ENCODE peak calls at places on chromosome 5, in six cellular contexts. S is IMR-90, K is mesendoderm, P is H1, L is neuronal stem cell, A is trophoblast cell. E is an unnamed sample. For H3K79me1, the result is how much of the 10 kb centered on the place peaks cover.

GRCh38 chr5:76074487-76074886 is 8.7 kb upstream of the SV2C start:
- DNase-seq in S (no peak), K (peak), P (no peak), L (no peak), A (peak), E (no peak)

GRCh38 chr5:154162475-154163217 is 27.9 kb upstream of the GALNT10 start:
- DNase-seq in S (no peak), K (no peak), P (no peak), L (no peak), A (no peak), E (peak)

GRCh38 chr5:145510324-145510723 is 324.8 kb downstream of the PRELID2 start:
- DNase-seq in S (peak), K (no peak), P (no peak), L (no peak), A (no peak), E (peak)

GRCh38 chr5:24633705-24634325 is 11.0 kb downstream of the CDH10 start:
- DNase-seq in S (peak), K (peak), P (no peak), L (peak), A (peak), E (peak)

GRCh38 chr5:180704362-180704761 is 35.5 kb downstream of the OR2Y1 start:
- DNase-seq in S (peak), K (peak), P (no peak), L (no peak), A (peak), E (no peak)

GRCh38 chr5:99068944-99069650 is 140.3 kb upstream of the CHD1 start:
- DNase-seq in S (no peak), K (no peak), P (no peak), L (no peak), A (no peak), E (no peak)

GRCh38 chr5:159451197-159452052 is 121.1 kb upstream of the IL12B start:
- DNase-seq in S (peak), K (no peak), P (no peak), L (no peak), A (peak), E (peak)

GRCh38 chr5:153618857-153619256 is 128.4 kb downstream of the GRIA1 start:
- DNase-seq in S (peak), K (no peak), P (no peak), L (no peak), A (peak), E (peak)

GRCh38 chr5:35185518-35185917 is 44.8 kb downstream of the PRLR start:
- DNase-seq in S (no peak), K (no peak), P (no peak), L (no peak), A (no peak), E (no peak)

GRCh38 chr5:179146277-179146676 is 86.1 kb downstream of the ZNF354C start:
- DNase-seq in S (no peak), K (no peak), P (no peak), L (no peak), A (no peak), E (no peak)

GRCh38 chr5:112867411-112867810 is 6.3 kb downstream of the SRP19 start:
- DNase-seq in S (no peak), K (no peak), P (no peak), L (no peak), A (no peak), E (no peak)
- H3K4me3 ChIP-seq in S (no peak), K (no peak), P (no peak), L (no peak), A (no peak), E (no peak)

DNA sequence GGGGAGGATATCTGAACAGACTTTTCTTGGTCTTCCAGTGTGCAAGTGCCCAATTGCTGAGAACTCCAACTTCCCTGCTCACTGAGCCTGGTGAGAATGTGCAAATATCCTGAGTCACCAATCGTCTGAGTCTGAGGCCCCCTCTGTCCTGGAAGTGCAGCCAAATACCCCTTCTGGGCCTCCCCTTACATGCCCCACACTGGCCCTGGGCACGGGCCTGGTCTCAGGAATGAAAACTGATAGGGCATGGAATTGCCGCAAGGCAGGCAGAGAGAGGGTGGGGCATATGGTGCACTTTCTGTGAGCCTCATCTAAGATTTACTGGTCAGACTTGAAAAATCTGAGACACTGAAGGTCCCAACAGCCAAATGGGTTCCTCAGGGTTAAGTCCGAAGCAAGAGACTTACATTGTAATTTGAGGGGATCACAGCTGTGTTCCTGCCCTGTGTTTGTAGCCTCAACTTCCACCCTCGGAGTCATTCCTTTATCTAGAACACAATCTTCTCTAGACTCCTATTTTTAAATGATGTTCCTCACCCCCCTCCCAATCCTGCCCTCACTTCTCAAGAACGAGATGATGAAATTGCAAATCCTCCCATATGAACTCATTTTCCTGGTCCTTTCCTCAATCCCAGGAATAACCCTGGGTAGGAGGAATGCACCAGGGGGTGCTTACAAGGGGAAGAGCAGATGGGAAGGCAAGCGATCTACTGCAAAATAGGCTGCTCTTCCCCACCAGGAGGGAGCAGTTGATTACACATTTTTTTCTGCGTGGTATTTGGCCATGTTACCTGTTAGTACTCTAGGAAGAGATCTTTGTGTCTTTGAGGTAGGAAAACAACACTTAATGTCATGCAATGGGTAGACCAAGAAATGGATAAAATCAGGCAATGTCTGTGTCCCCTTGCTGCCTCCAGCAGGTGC is 34.6 kb upstream of the ARHGAP26 start:
- DNase-seq in S (no peak), K (no peak), P (no peak), L (no peak), A (no peak), E (no peak)
- H4K8ac ChIP-seq in S (no peak), K (no peak), P (no peak), L (no peak), A (no peak), E (peak)

DNA sequence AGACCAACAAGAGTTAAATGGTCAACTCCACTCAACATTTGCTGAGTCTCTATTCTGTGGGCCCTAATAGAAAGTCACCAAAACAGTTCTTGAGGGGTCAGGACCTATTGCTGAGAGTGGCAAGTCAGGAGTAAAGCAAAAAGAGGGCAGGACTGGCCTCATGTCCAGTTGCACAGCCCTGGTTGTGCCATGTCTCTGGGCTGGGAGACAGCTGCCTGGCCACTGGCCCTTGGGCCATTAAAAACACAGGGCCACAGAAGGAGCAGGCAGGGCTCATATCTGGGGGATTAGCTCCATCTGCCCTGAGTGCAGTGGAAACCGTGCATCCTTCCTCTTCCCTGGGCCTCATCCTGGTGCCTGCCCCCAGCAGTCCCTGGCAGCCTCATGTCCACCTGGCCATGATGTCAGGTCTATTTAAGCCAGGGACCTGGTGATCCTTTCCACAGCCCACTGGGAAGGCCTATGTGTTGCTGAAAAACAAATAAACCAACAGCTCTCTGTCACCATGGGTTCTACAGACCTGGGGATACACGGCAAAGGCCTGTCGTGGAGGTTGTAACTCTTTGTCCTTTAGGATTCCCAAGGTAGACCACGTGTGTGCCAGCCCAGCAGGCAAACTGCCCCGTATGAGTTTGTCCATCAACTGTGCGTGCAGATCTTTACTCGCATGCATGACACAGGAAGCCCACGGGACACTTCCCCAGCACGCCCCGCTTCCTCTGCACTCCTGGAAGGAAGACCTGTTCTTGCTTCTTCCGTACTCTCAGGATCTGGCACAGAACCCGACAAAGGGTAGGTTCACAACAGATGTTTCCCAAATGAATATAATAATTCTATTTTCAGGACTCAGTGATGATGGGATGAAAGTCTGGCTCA is 148.8 kb downstream of the MTX3 start:
- DNase-seq in S (no peak), K (no peak), P (peak), L (no peak), A (no peak), E (no peak)
- H3K79me1 ChIP-seq in S (under half), K (under half), P (under half), L (under half), A (under half), E (under half)

DNA sequence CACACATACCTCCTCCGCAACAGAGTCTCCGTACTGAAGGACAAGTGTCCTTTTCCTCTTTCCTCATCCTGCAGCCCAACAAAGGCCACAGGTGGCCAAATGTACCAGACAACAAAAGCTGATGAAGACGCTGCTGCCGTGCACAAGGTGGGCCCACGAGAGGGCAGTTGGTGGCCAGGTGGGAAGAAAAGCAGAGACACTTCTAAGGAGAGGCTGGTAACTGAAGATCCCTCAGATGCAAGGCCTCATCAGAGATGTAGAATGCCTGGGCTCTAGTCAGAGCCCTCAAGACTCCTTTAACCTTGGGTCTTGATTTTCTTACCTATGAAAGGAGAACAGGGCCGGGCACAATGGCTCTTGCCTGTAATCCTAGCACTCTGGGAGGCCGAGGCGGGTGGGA is 75.7 kb downstream of the NRG2 start:
- DNase-seq in S (no peak), K (no peak), P (no peak), L (no peak), A (no peak), E (no peak)
- H3K4me3 ChIP-seq in S (no peak), K (no peak), P (no peak), L (no peak), A (no peak), E (no peak)

GRCh38 chr5:54615381-54615780 is 97.8 kb downstream of the SNX18 start:
- DNase-seq in S (no peak), K (no peak), P (no peak), L (no peak), A (peak), E (no peak)

GRCh38 chr5:54611290-54611951 is 93.9 kb downstream of the SNX18 start:
- DNase-seq in S (no peak), K (no peak), P (no peak), L (no peak), A (peak), E (peak)

GRCh38 chr5:54616031-54616430 is 98.5 kb downstream of the SNX18 start:
- DNase-seq in S (peak), K (no peak), P (no peak), L (no peak), A (peak), E (peak)

GRCh38 chr5:54610197-54610898 is 92.8 kb downstream of the SNX18 start:
- DNase-seq in S (no peak), K (peak), P (no peak), L (no peak), A (no peak), E (peak)

DNA sequence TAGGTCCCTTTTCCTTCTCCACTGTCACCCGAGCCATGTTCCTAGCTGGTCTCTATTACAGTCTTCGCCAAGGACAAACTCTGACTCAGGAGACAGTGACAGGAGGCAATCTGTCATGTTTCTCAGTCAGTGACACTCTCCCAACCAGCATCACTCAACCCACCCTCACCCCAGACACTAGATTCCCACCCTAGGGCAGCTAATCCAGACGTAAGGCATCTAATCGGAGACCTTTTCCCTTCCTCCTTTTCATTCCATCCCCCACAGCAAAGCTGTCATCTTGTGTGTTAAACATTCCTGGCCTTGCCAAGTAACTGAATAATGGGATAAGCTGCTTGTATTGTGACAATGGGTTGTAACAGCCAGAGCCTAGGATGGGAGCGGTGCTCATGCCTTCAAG is 95.2 kb downstream of the SNX18 start:
- DNase-seq in S (no peak), K (no peak), P (no peak), L (no peak), A (peak), E (no peak)
- H4K8ac ChIP-seq in S (no peak), K (no peak), P (no peak), L (no peak), A (no peak), E (no peak)

GRCh38 chr5:134345996-134346395 is 21.0 kb downstream of the CDKL3 start:
- DNase-seq in S (no peak), K (peak), P (no peak), L (no peak), A (peak), E (no peak)

GRCh38 chr5:134349463-134349862 is 17.5 kb downstream of the CDKL3 start:
- DNase-seq in S (no peak), K (no peak), P (no peak), L (no peak), A (peak), E (no peak)
- H3K79me1 ChIP-seq in S (under half), K (under half), P (under half), L (under half), A (under half), E (under half)

GRCh38 chr5:68669864-68670263 is 423.9 kb upstream of the SLC30A5 start:
- DNase-seq in S (no peak), K (no peak), P (no peak), L (no peak), A (no peak), E (no peak)

GRCh38 chr5:68673451-68674180 is 420.2 kb upstream of the SLC30A5 start:
- DNase-seq in S (no peak), K (no peak), P (no peak), L (no peak), A (no peak), E (no peak)
- H3K4me3 ChIP-seq in S (no peak), K (no peak), P (no peak), L (no peak), A (no peak), E (no peak)

GRCh38 chr5:16095612-16096011 is 84.0 kb downstream of the MARCHF11 start:
- DNase-seq in S (no peak), K (no peak), P (no peak), L (no peak), A (no peak), E (no peak)

GRCh38 chr5:16090270-16090669 is 89.3 kb downstream of the MARCHF11 start:
- DNase-seq in S (no peak), K (peak), P (no peak), L (no peak), A (no peak), E (no peak)
- H4K8ac ChIP-seq in S (no peak), K (no peak), P (no peak), L (no peak), A (no peak), E (no peak)

DNA sequence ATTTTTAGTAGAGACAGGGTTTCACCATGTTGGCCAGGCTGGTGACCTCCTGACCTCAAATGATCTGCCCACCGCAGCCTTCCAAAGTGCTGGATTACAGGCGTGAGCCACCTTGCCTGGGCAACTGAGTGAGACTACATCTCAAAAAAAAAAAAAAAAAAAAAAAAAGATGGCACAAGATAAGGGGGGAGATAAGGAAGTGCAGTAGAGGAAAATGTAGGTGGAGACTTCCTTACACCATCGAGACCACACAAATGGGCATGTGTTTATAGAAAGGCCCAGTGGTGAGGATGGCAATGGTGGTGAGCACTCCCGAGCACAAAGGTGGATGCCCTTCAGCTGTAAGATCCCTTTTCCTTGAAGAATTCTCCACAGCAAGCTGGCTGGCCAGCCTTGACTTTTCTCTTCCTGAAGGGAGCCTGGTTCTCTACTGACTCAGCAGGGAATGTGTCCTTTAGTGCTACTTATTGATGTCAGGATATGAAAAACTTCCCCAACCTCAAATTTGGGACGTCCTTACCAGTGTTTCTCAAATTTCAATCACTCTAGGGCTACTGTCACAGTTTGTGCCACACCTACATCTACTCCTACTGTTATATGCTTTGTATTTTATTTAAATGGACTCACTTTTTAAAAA is 28.2 kb downstream of the ERGIC1 start:
- DNase-seq in S (peak), K (no peak), P (no peak), L (no peak), A (no peak), E (peak)
- H3K79me1 ChIP-seq in S (half or more), K (under half), P (under half), L (under half), A (under half), E (under half)

GRCh38 chr5:71762826-71763225 is 43.8 kb downstream of the CARTPT start:
- DNase-seq in S (no peak), K (no peak), P (no peak), L (no peak), A (no peak), E (no peak)

GRCh38 chr5:71752441-71753190 is 33.5 kb downstream of the CARTPT start:
- DNase-seq in S (no peak), K (no peak), P (no peak), L (no peak), A (no peak), E (no peak)

GRCh38 chr5:71757590-71758543 is 38.8 kb downstream of the CARTPT start:
- DNase-seq in S (peak), K (peak), P (peak), L (peak), A (peak), E (peak)
- H3K4me3 ChIP-seq in S (no peak), K (no peak), P (no peak), L (no peak), A (no peak), E (peak)

E was measured in mesenchymal stem cell.